ENCODE peak calls at places on chromosomes 11 and 22, in four cellular contexts. One of them, this sample, is unnamed.

GRCh38 chr11:75386912-75387311 is 12.4 kb upstream of the RPS3 start:
- DNase-seq in HFF-Myc: no peak
- DNase-seq in hepatocyte: peak
- DNase-seq in tibial artery: peak
- DNase-seq in this sample: no peak

GRCh38 chr11:74011360-74012071 is 2.6 kb upstream of the UCP3 start:
- DNase-seq in HFF-Myc: no peak
- DNase-seq in hepatocyte: no peak
- DNase-seq in tibial artery: no peak
- DNase-seq in this sample: no peak

GRCh38 chr22:39688186-39688768 is 117.7 kb downstream of the CACNA1I start:
- DNase-seq in HFF-Myc: no peak
- DNase-seq in hepatocyte: no peak
- DNase-seq in tibial artery: no peak
- DNase-seq in this sample: no peak

GRCh38 chr11:81237139-81237538 is 1496.5 kb downstream of the FAM181B start:
- DNase-seq in HFF-Myc: no peak
- DNase-seq in hepatocyte: peak
- DNase-seq in tibial artery: no peak
- DNase-seq in this sample: no peak

GRCh38 chr11:119643212-119643877 is 85.7 kb downstream of the NECTIN1 start:
- DNase-seq in HFF-Myc: no peak
- DNase-seq in hepatocyte: no peak
- DNase-seq in tibial artery: no peak
- DNase-seq in this sample: no peak

GRCh38 chr11:73195191-73196007 is 22.7 kb upstream of the P2RY2 start:
- DNase-seq in HFF-Myc: no peak
- DNase-seq in hepatocyte: peak
- DNase-seq in tibial artery: no peak
- DNase-seq in this sample: no peak

GRCh38 chr11:34909955-34910354 is 6.2 kb downstream of the APIP start:
- DNase-seq in HFF-Myc: no peak
- DNase-seq in hepatocyte: no peak
- DNase-seq in tibial artery: no peak
- DNase-seq in this sample: no peak

GRCh38 chr11:96173906-96174305 is 169.1 kb downstream of the MAML2 start:
- DNase-seq in HFF-Myc: no peak
- DNase-seq in hepatocyte: no peak
- DNase-seq in tibial artery: no peak
- DNase-seq in this sample: no peak

GRCh38 chr11:57312511-57313021 is 12.2 kb downstream of the TNKS1BP1 start:
- DNase-seq in HFF-Myc: no peak
- DNase-seq in hepatocyte: no peak
- DNase-seq in tibial artery: peak
- DNase-seq in this sample: no peak

DNA sequence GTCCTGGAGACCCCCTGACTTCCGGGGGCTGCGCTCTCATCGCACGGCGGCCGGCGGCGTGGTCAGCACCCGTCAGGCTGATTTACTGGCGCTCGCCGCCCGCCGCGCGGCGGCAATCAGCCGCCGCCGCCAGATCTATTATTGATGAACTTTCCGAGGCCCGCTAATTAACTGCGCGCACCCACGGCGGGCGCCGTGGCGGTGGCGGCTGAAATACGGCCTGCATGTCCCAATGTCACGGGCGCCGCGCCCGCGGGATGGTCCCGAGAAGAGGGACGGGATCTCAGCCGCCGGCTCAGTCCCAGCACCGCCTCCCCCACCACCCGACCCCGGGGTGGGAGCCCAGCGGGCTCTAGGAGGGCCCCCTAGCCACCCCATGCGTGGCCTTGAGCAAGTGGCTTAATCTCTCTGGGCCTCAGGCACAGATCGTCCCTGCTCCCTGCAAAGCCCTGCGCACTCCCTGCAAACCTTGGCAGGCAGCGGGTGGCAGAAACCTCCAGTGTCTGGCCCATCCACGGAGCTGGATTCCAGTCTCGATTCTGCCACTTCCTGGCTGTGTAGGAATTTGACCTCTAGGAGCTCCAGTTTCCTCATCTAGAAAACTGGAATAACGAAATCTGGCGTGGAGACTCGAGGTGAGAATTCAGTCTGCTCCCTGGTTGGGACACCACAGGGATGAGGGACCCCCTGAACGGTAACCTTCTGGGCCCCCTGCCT is 187.1 kb downstream of the MN1 start:
- DNase-seq in HFF-Myc: no peak
- DNase-seq in hepatocyte: no peak
- DNase-seq in tibial artery: no peak
- DNase-seq in this sample: no peak
- H3K4me3 ChIP-seq in HFF-Myc: no peak
- H3K4me3 ChIP-seq in hepatocyte: no peak
- H3K4me3 ChIP-seq in tibial artery: peak
- H3K4me3 ChIP-seq in this sample: no peak

GRCh38 chr11:131370901-131371790 is 731 bp downstream of the NTM start:
- DNase-seq in HFF-Myc: no peak
- DNase-seq in hepatocyte: no peak
- DNase-seq in tibial artery: no peak
- DNase-seq in this sample: no peak

GRCh38 chr11:131373326-131373725 is 2.9 kb downstream of the NTM start:
- DNase-seq in HFF-Myc: no peak
- DNase-seq in hepatocyte: no peak
- DNase-seq in tibial artery: no peak
- DNase-seq in this sample: peak

GRCh38 chr11:131370090-131370751 is at the start of gene NTM:
- DNase-seq in HFF-Myc: no peak
- DNase-seq in hepatocyte: peak
- DNase-seq in tibial artery: no peak
- DNase-seq in this sample: no peak

GRCh38 chr11:131372243-131372930 is 2.0 kb downstream of the NTM start:
- DNase-seq in HFF-Myc: no peak
- DNase-seq in hepatocyte: no peak
- DNase-seq in tibial artery: no peak
- DNase-seq in this sample: no peak

DNA sequence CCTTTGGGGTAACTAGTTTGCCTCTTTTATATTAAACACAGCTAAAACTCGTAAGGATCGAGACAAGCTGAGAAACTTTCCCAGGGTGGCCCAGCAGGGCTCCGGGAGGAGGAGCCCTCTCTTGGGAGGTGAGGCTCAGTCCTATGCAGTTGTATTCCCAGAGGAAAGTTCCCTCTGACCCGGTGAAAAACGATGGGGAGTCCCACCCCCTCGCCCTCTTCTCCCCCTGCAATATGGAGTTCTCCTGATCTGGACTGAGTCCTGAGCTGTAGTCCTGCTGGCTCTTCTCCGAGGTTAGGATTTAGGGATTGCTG is 1.3 kb downstream of the NTM start:
- DNase-seq in HFF-Myc: no peak
- DNase-seq in hepatocyte: no peak
- DNase-seq in tibial artery: no peak
- DNase-seq in this sample: peak
- H3K4me3 ChIP-seq in HFF-Myc: no peak
- H3K4me3 ChIP-seq in hepatocyte: no peak
- H3K4me3 ChIP-seq in tibial artery: no peak
- H3K4me3 ChIP-seq in this sample: peak

GRCh38 chr22:50474711-50475651 is at the start of gene SBF1:
- DNase-seq in HFF-Myc: peak
- DNase-seq in hepatocyte: peak
- DNase-seq in tibial artery: peak
- DNase-seq in this sample: peak

GRCh38 chr22:50477923-50478322 is 3.1 kb upstream of the SBF1 start:
- DNase-seq in HFF-Myc: no peak
- DNase-seq in hepatocyte: no peak
- DNase-seq in tibial artery: no peak
- DNase-seq in this sample: no peak

GRCh38 chr22:50476819-50477344 is 2.0 kb upstream of the SBF1 start:
- DNase-seq in HFF-Myc: no peak
- DNase-seq in hepatocyte: no peak
- DNase-seq in tibial artery: no peak
- DNase-seq in this sample: no peak

GRCh38 chr22:50473855-50474671 is 772 bp downstream of the SBF1 start:
- DNase-seq in HFF-Myc: no peak
- DNase-seq in hepatocyte: peak
- DNase-seq in tibial artery: no peak
- DNase-seq in this sample: peak

GRCh38 chr22:50475652-50476002 is 792 bp upstream of the SBF1 start:
- DNase-seq in HFF-Myc: no peak
- DNase-seq in hepatocyte: no peak
- DNase-seq in tibial artery: no peak
- DNase-seq in this sample: no peak
- H3K4me3 ChIP-seq in HFF-Myc: peak
- H3K4me3 ChIP-seq in hepatocyte: no peak
- H3K4me3 ChIP-seq in tibial artery: peak
- H3K4me3 ChIP-seq in this sample: no peak

GRCh38 chr11:37929100-37929649 is 1331.1 kb upstream of the RAG2 start:
- DNase-seq in HFF-Myc: no peak
- DNase-seq in hepatocyte: no peak
- DNase-seq in tibial artery: no peak
- DNase-seq in this sample: no peak
- H3K4me3 ChIP-seq in HFF-Myc: no peak
- H3K4me3 ChIP-seq in hepatocyte: no peak
- H3K4me3 ChIP-seq in tibial artery: no peak
- H3K4me3 ChIP-seq in this sample: no peak

DNA sequence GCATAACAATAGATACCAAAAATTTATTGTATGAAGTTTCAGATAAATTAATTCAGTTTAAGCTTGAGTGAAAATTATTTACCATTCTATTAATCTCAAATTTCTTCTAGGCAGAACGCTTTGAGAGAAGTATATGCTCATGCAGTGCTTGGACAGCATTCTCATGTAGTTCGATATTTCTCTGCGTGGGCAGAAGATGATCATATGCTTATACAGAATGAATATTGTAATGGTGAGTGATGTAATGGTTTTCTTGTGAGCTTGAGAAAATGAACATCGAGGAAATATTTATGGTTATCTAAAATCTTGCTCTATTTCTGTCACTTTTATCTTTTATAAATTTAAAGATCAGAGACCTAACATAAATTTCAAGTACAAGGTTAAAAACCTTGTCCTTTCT is 3.6 kb downstream of the WEE1 start:
- DNase-seq in HFF-Myc: no peak
- DNase-seq in hepatocyte: no peak
- DNase-seq in tibial artery: no peak
- DNase-seq in this sample: no peak
- H3K4me3 ChIP-seq in HFF-Myc: peak
- H3K4me3 ChIP-seq in hepatocyte: peak
- H3K4me3 ChIP-seq in tibial artery: peak
- H3K4me3 ChIP-seq in this sample: peak

GRCh38 chr22:49881856-49882255 is 28.2 kb downstream of the ZBED4 start:
- DNase-seq in HFF-Myc: no peak
- DNase-seq in hepatocyte: no peak
- DNase-seq in tibial artery: no peak
- DNase-seq in this sample: no peak
- H3K4me3 ChIP-seq in HFF-Myc: no peak
- H3K4me3 ChIP-seq in hepatocyte: no peak
- H3K4me3 ChIP-seq in tibial artery: no peak
- H3K4me3 ChIP-seq in this sample: no peak

DNA sequence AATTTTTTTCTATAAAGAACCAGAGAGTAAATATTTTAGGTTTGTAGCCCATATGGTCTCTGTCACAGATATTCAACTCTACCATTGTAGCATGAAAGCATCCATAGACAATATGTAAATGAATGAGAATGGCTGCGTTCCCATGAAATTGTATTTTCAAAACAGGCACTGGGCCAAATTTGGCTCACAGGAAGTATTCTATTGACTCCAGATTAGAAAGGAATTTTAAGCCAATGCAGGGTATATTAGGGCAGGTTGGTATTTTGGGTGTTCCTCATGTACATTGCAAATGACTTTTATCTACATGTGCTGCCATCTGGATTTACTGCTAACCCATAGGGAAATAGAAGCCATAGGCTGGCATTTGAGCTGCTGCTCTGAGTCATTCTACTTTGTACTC is 35.1 kb upstream of the PDGFD start:
- DNase-seq in HFF-Myc: no peak
- DNase-seq in hepatocyte: no peak
- DNase-seq in tibial artery: no peak
- DNase-seq in this sample: no peak
- H3K4me3 ChIP-seq in HFF-Myc: no peak
- H3K4me3 ChIP-seq in hepatocyte: no peak
- H3K4me3 ChIP-seq in tibial artery: no peak
- H3K4me3 ChIP-seq in this sample: no peak

GRCh38 chr11:114065094-114065493 is 5.6 kb downstream of the ZBTB16 start:
- DNase-seq in HFF-Myc: no peak
- DNase-seq in hepatocyte: no peak
- DNase-seq in tibial artery: no peak
- DNase-seq in this sample: no peak

GRCh38 chr11:114063149-114063828 is 3.8 kb downstream of the ZBTB16 start:
- DNase-seq in HFF-Myc: no peak
- DNase-seq in hepatocyte: no peak
- DNase-seq in tibial artery: no peak
- DNase-seq in this sample: no peak

GRCh38 chr11:114064216-114064615 is 4.7 kb downstream of the ZBTB16 start:
- DNase-seq in HFF-Myc: no peak
- DNase-seq in hepatocyte: no peak
- DNase-seq in tibial artery: no peak
- DNase-seq in this sample: no peak

GRCh38 chr11:114062272-114062671 is 2.8 kb downstream of the ZBTB16 start:
- DNase-seq in HFF-Myc: no peak
- DNase-seq in hepatocyte: no peak
- DNase-seq in tibial artery: no peak
- DNase-seq in this sample: no peak

DNA sequence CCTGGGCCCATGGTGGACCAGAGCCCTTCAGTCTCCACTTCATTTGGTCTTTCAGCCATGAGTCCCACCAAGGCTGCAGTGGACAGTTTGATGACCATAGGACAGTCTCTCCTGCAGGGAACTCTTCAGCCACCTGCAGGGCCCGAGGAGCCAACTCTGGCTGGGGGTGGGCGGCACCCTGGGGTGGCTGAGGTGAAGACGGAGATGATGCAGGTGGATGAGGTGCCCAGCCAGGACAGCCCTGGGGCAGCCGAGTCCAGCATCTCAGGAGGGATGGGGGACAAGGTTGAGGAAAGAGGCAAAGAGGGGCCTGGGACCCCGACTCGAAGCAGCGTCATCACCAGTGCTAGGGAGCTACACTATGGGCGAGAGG is 4.3 kb downstream of the ZBTB16 start:
- DNase-seq in HFF-Myc: no peak
- DNase-seq in hepatocyte: no peak
- DNase-seq in tibial artery: no peak
- DNase-seq in this sample: no peak
- H3K4me3 ChIP-seq in HFF-Myc: no peak
- H3K4me3 ChIP-seq in hepatocyte: no peak
- H3K4me3 ChIP-seq in tibial artery: peak
- H3K4me3 ChIP-seq in this sample: no peak

GRCh38 chr11:109036011-109036410 is 371.1 kb downstream of the DDX10 start:
- DNase-seq in HFF-Myc: no peak
- DNase-seq in hepatocyte: no peak
- DNase-seq in tibial artery: no peak
- DNase-seq in this sample: no peak

GRCh38 chr11:109035261-109035660 is 370.4 kb downstream of the DDX10 start:
- DNase-seq in HFF-Myc: no peak
- DNase-seq in hepatocyte: no peak
- DNase-seq in tibial artery: no peak
- DNase-seq in this sample: no peak

GRCh38 chr11:109034341-109034696 is 369.4 kb downstream of the DDX10 start:
- DNase-seq in HFF-Myc: no peak
- DNase-seq in hepatocyte: no peak
- DNase-seq in tibial artery: no peak
- DNase-seq in this sample: no peak

GRCh38 chr11:109029927-109030326 is 365.1 kb downstream of the DDX10 start:
- DNase-seq in HFF-Myc: no peak
- DNase-seq in hepatocyte: no peak
- DNase-seq in tibial artery: no peak
- DNase-seq in this sample: no peak

GRCh38 chr11:109033627-109034340 is 368.9 kb downstream of the DDX10 start:
- DNase-seq in HFF-Myc: peak
- DNase-seq in hepatocyte: no peak
- DNase-seq in tibial artery: no peak
- DNase-seq in this sample: no peak
- H3K4me3 ChIP-seq in HFF-Myc: no peak
- H3K4me3 ChIP-seq in hepatocyte: no peak
- H3K4me3 ChIP-seq in tibial artery: no peak
- H3K4me3 ChIP-seq in this sample: no peak